ENCODE peak calls at places on chromosomes 16 and 17, in five cellular contexts. One of them, this sample, is unnamed.

GRCh38 chr16:68739964-68740627 is 3.0 kb downstream of the CDH1 start:
- DNase-seq in stimulated activated CD8-positive, alpha-beta memory T cell treated with anti-CD3 and anti-CD28 coated beads, Interleukin-12 subunit alpha, Interleukin-12 subunit beta, amount 100 ng/mL, for 4 hours: no peak
- DNase-seq in Ammon's horn: no peak
- DNase-seq in stimulated activated naive CD4-positive, alpha-beta T cell treated with Interleukin-2 at 50 U/mL for 16 hours: no peak
- DNase-seq in GM04503: no peak
- DNase-seq in this sample: no peak

GRCh38 chr16:12784076-12784475 is 19.6 kb downstream of the CPPED1 start:
- DNase-seq in GM04503: no peak
- DNase-seq in Ammon's horn: no peak
- DNase-seq in stimulated activated naive CD4-positive, alpha-beta T cell treated with Interleukin-2 at 50 U/mL for 16 hours: no peak
- DNase-seq in stimulated activated CD8-positive, alpha-beta memory T cell treated with anti-CD3 and anti-CD28 coated beads, Interleukin-12 subunit alpha, Interleukin-12 subunit beta, amount 100 ng/mL, for 4 hours: no peak
- DNase-seq in this sample: peak

GRCh38 chr16:89546781-89547180 is 13.7 kb upstream of the RPL13 start:
- DNase-seq in Ammon's horn: no peak
- DNase-seq in GM04503: no peak
- DNase-seq in stimulated activated CD8-positive, alpha-beta memory T cell treated with anti-CD3 and anti-CD28 coated beads, Interleukin-12 subunit alpha, Interleukin-12 subunit beta, amount 100 ng/mL, for 4 hours: no peak
- DNase-seq in stimulated activated naive CD4-positive, alpha-beta T cell treated with Interleukin-2 at 50 U/mL for 16 hours: no peak
- DNase-seq in this sample: no peak

GRCh38 chr17:59388070-59388556 is 56.7 kb downstream of the YPEL2 start:
- DNase-seq in stimulated activated naive CD4-positive, alpha-beta T cell treated with Interleukin-2 at 50 U/mL for 16 hours: no peak
- DNase-seq in GM04503: no peak
- DNase-seq in Ammon's horn: no peak
- DNase-seq in stimulated activated CD8-positive, alpha-beta memory T cell treated with anti-CD3 and anti-CD28 coated beads, Interleukin-12 subunit alpha, Interleukin-12 subunit beta, amount 100 ng/mL, for 4 hours: no peak
- DNase-seq in this sample: no peak

GRCh38 chr17:74214642-74215331 is 1.4 kb downstream of the TTYH2 start:
- DNase-seq in GM04503: no peak
- DNase-seq in Ammon's horn: no peak
- DNase-seq in stimulated activated CD8-positive, alpha-beta memory T cell treated with anti-CD3 and anti-CD28 coated beads, Interleukin-12 subunit alpha, Interleukin-12 subunit beta, amount 100 ng/mL, for 4 hours: no peak
- DNase-seq in stimulated activated naive CD4-positive, alpha-beta T cell treated with Interleukin-2 at 50 U/mL for 16 hours: no peak
- DNase-seq in this sample: no peak

GRCh38 chr17:75260679-75261335 is 599 bp downstream of the GGA3 start:
- DNase-seq in stimulated activated naive CD4-positive, alpha-beta T cell treated with Interleukin-2 at 50 U/mL for 16 hours: peak
- DNase-seq in stimulated activated CD8-positive, alpha-beta memory T cell treated with anti-CD3 and anti-CD28 coated beads, Interleukin-12 subunit alpha, Interleukin-12 subunit beta, amount 100 ng/mL, for 4 hours: no peak
- DNase-seq in Ammon's horn: no peak
- DNase-seq in GM04503: no peak
- DNase-seq in this sample: no peak

GRCh38 chr17:48037036-48037881 is at the start of gene COPZ2:
- DNase-seq in stimulated activated CD8-positive, alpha-beta memory T cell treated with anti-CD3 and anti-CD28 coated beads, Interleukin-12 subunit alpha, Interleukin-12 subunit beta, amount 100 ng/mL, for 4 hours: peak
- DNase-seq in GM04503: no peak
- DNase-seq in stimulated activated naive CD4-positive, alpha-beta T cell treated with Interleukin-2 at 50 U/mL for 16 hours: peak
- DNase-seq in Ammon's horn: no peak
- DNase-seq in this sample: peak

GRCh38 chr16:89621698-89622409 is 8.4 kb downstream of the DPEP1 start:
- DNase-seq in stimulated activated naive CD4-positive, alpha-beta T cell treated with Interleukin-2 at 50 U/mL for 16 hours: no peak
- DNase-seq in GM04503: no peak
- DNase-seq in stimulated activated CD8-positive, alpha-beta memory T cell treated with anti-CD3 and anti-CD28 coated beads, Interleukin-12 subunit alpha, Interleukin-12 subunit beta, amount 100 ng/mL, for 4 hours: no peak
- DNase-seq in Ammon's horn: no peak
- DNase-seq in this sample: no peak

GRCh38 chr17:17167356-17167755 is 38.8 kb downstream of the PLD6 start:
- DNase-seq in stimulated activated naive CD4-positive, alpha-beta T cell treated with Interleukin-2 at 50 U/mL for 16 hours: no peak
- DNase-seq in Ammon's horn: no peak
- DNase-seq in stimulated activated CD8-positive, alpha-beta memory T cell treated with anti-CD3 and anti-CD28 coated beads, Interleukin-12 subunit alpha, Interleukin-12 subunit beta, amount 100 ng/mL, for 4 hours: no peak
- DNase-seq in GM04503: no peak
- DNase-seq in this sample: no peak

GRCh38 chr17:17220529-17220928 is 14.4 kb upstream of the PLD6 start:
- DNase-seq in stimulated activated naive CD4-positive, alpha-beta T cell treated with Interleukin-2 at 50 U/mL for 16 hours: no peak
- DNase-seq in stimulated activated CD8-positive, alpha-beta memory T cell treated with anti-CD3 and anti-CD28 coated beads, Interleukin-12 subunit alpha, Interleukin-12 subunit beta, amount 100 ng/mL, for 4 hours: no peak
- DNase-seq in GM04503: no peak
- DNase-seq in Ammon's horn: no peak
- DNase-seq in this sample: no peak

GRCh38 chr16:5366126-5366525 is 268.5 kb upstream of the EEF2KMT start:
- DNase-seq in stimulated activated naive CD4-positive, alpha-beta T cell treated with Interleukin-2 at 50 U/mL for 16 hours: no peak
- DNase-seq in GM04503: no peak
- DNase-seq in Ammon's horn: no peak
- DNase-seq in stimulated activated CD8-positive, alpha-beta memory T cell treated with anti-CD3 and anti-CD28 coated beads, Interleukin-12 subunit alpha, Interleukin-12 subunit beta, amount 100 ng/mL, for 4 hours: no peak
- DNase-seq in this sample: no peak

GRCh38 chr17:77613181-77613580 is 345.3 kb upstream of the TNRC6C start:
- DNase-seq in stimulated activated naive CD4-positive, alpha-beta T cell treated with Interleukin-2 at 50 U/mL for 16 hours: no peak
- DNase-seq in Ammon's horn: no peak
- DNase-seq in GM04503: no peak
- DNase-seq in stimulated activated CD8-positive, alpha-beta memory T cell treated with anti-CD3 and anti-CD28 coated beads, Interleukin-12 subunit alpha, Interleukin-12 subunit beta, amount 100 ng/mL, for 4 hours: no peak
- DNase-seq in this sample: no peak

GRCh38 chr16:1941924-1942809 is 832 bp downstream of the MSRB1 start:
- DNase-seq in stimulated activated naive CD4-positive, alpha-beta T cell treated with Interleukin-2 at 50 U/mL for 16 hours: no peak
- DNase-seq in GM04503: no peak
- DNase-seq in stimulated activated CD8-positive, alpha-beta memory T cell treated with anti-CD3 and anti-CD28 coated beads, Interleukin-12 subunit alpha, Interleukin-12 subunit beta, amount 100 ng/mL, for 4 hours: no peak
- DNase-seq in Ammon's horn: no peak
- DNase-seq in this sample: no peak

GRCh38 chr17:39920218-39921210 is 2.1 kb upstream of the GSDMB start:
- DNase-seq in Ammon's horn: no peak
- DNase-seq in GM04503: no peak
- DNase-seq in stimulated activated CD8-positive, alpha-beta memory T cell treated with anti-CD3 and anti-CD28 coated beads, Interleukin-12 subunit alpha, Interleukin-12 subunit beta, amount 100 ng/mL, for 4 hours: peak
- DNase-seq in stimulated activated naive CD4-positive, alpha-beta T cell treated with Interleukin-2 at 50 U/mL for 16 hours: peak
- DNase-seq in this sample: no peak

GRCh38 chr17:42347198-42347597 is 41.0 kb downstream of the STAT3 start:
- DNase-seq in Ammon's horn: no peak
- DNase-seq in GM04503: peak
- DNase-seq in stimulated activated CD8-positive, alpha-beta memory T cell treated with anti-CD3 and anti-CD28 coated beads, Interleukin-12 subunit alpha, Interleukin-12 subunit beta, amount 100 ng/mL, for 4 hours: no peak
- DNase-seq in stimulated activated naive CD4-positive, alpha-beta T cell treated with Interleukin-2 at 50 U/mL for 16 hours: no peak
- DNase-seq in this sample: peak

GRCh38 chr17:82439194-82439828 is 11.2 kb downstream of the CYBC1 start:
- DNase-seq in stimulated activated CD8-positive, alpha-beta memory T cell treated with anti-CD3 and anti-CD28 coated beads, Interleukin-12 subunit alpha, Interleukin-12 subunit beta, amount 100 ng/mL, for 4 hours: no peak
- DNase-seq in Ammon's horn: no peak
- DNase-seq in GM04503: no peak
- DNase-seq in stimulated activated naive CD4-positive, alpha-beta T cell treated with Interleukin-2 at 50 U/mL for 16 hours: no peak
- DNase-seq in this sample: no peak

GRCh38 chr16:54273566-54273965 is 13.0 kb downstream of the IRX3 start:
- DNase-seq in stimulated activated naive CD4-positive, alpha-beta T cell treated with Interleukin-2 at 50 U/mL for 16 hours: no peak
- DNase-seq in GM04503: no peak
- DNase-seq in Ammon's horn: no peak
- DNase-seq in stimulated activated CD8-positive, alpha-beta memory T cell treated with anti-CD3 and anti-CD28 coated beads, Interleukin-12 subunit alpha, Interleukin-12 subunit beta, amount 100 ng/mL, for 4 hours: no peak
- DNase-seq in this sample: no peak

GRCh38 chr16:30183961-30184429 is 593 bp downstream of the CORO1A start:
- DNase-seq in stimulated activated CD8-positive, alpha-beta memory T cell treated with anti-CD3 and anti-CD28 coated beads, Interleukin-12 subunit alpha, Interleukin-12 subunit beta, amount 100 ng/mL, for 4 hours: peak
- DNase-seq in Ammon's horn: peak
- DNase-seq in GM04503: no peak
- DNase-seq in stimulated activated naive CD4-positive, alpha-beta T cell treated with Interleukin-2 at 50 U/mL for 16 hours: peak
- DNase-seq in this sample: no peak

GRCh38 chr16:53080345-53081031 is 25.7 kb downstream of the CHD9 start:
- DNase-seq in stimulated activated CD8-positive, alpha-beta memory T cell treated with anti-CD3 and anti-CD28 coated beads, Interleukin-12 subunit alpha, Interleukin-12 subunit beta, amount 100 ng/mL, for 4 hours: no peak
- DNase-seq in Ammon's horn: peak
- DNase-seq in stimulated activated naive CD4-positive, alpha-beta T cell treated with Interleukin-2 at 50 U/mL for 16 hours: no peak
- DNase-seq in GM04503: peak
- DNase-seq in this sample: peak

GRCh38 chr17:40906613-40907012 is 21.6 kb upstream of the KRT20 start:
- DNase-seq in stimulated activated naive CD4-positive, alpha-beta T cell treated with Interleukin-2 at 50 U/mL for 16 hours: no peak
- DNase-seq in Ammon's horn: no peak
- DNase-seq in GM04503: no peak
- DNase-seq in stimulated activated CD8-positive, alpha-beta memory T cell treated with anti-CD3 and anti-CD28 coated beads, Interleukin-12 subunit alpha, Interleukin-12 subunit beta, amount 100 ng/mL, for 4 hours: no peak
- DNase-seq in this sample: no peak

GRCh38 chr17:74444406-74444805 is 12.5 kb downstream of the GPRC5C start:
- DNase-seq in stimulated activated CD8-positive, alpha-beta memory T cell treated with anti-CD3 and anti-CD28 coated beads, Interleukin-12 subunit alpha, Interleukin-12 subunit beta, amount 100 ng/mL, for 4 hours: no peak
- DNase-seq in Ammon's horn: peak
- DNase-seq in GM04503: no peak
- DNase-seq in stimulated activated naive CD4-positive, alpha-beta T cell treated with Interleukin-2 at 50 U/mL for 16 hours: no peak
- DNase-seq in this sample: no peak

GRCh38 chr17:27268394-27269085 is 25.4 kb upstream of the WSB1 start:
- DNase-seq in Ammon's horn: no peak
- DNase-seq in GM04503: no peak
- DNase-seq in stimulated activated naive CD4-positive, alpha-beta T cell treated with Interleukin-2 at 50 U/mL for 16 hours: no peak
- DNase-seq in stimulated activated CD8-positive, alpha-beta memory T cell treated with anti-CD3 and anti-CD28 coated beads, Interleukin-12 subunit alpha, Interleukin-12 subunit beta, amount 100 ng/mL, for 4 hours: no peak
- DNase-seq in this sample: no peak

GRCh38 chr17:5381542-5381941 is 37.9 kb downstream of the NUP88 start:
- DNase-seq in Ammon's horn: no peak
- DNase-seq in stimulated activated CD8-positive, alpha-beta memory T cell treated with anti-CD3 and anti-CD28 coated beads, Interleukin-12 subunit alpha, Interleukin-12 subunit beta, amount 100 ng/mL, for 4 hours: no peak
- DNase-seq in GM04503: peak
- DNase-seq in stimulated activated naive CD4-positive, alpha-beta T cell treated with Interleukin-2 at 50 U/mL for 16 hours: no peak
- DNase-seq in this sample: peak

GRCh38 chr16:19094542-19095365 is 19.0 kb upstream of the ITPRIPL2 start:
- DNase-seq in stimulated activated CD8-positive, alpha-beta memory T cell treated with anti-CD3 and anti-CD28 coated beads, Interleukin-12 subunit alpha, Interleukin-12 subunit beta, amount 100 ng/mL, for 4 hours: no peak
- DNase-seq in GM04503: no peak
- DNase-seq in Ammon's horn: no peak
- DNase-seq in stimulated activated naive CD4-positive, alpha-beta T cell treated with Interleukin-2 at 50 U/mL for 16 hours: no peak
- DNase-seq in this sample: no peak

GRCh38 chr16:57475711-57476339 is 10.5 kb downstream of the DOK4 start:
- DNase-seq in stimulated activated naive CD4-positive, alpha-beta T cell treated with Interleukin-2 at 50 U/mL for 16 hours: peak
- DNase-seq in Ammon's horn: no peak
- DNase-seq in stimulated activated CD8-positive, alpha-beta memory T cell treated with anti-CD3 and anti-CD28 coated beads, Interleukin-12 subunit alpha, Interleukin-12 subunit beta, amount 100 ng/mL, for 4 hours: peak
- DNase-seq in GM04503: no peak
- DNase-seq in this sample: peak

GRCh38 chr16:74100405-74101316 is 196.0 kb upstream of the PSMD7 start:
- DNase-seq in stimulated activated naive CD4-positive, alpha-beta T cell treated with Interleukin-2 at 50 U/mL for 16 hours: no peak
- DNase-seq in stimulated activated CD8-positive, alpha-beta memory T cell treated with anti-CD3 and anti-CD28 coated beads, Interleukin-12 subunit alpha, Interleukin-12 subunit beta, amount 100 ng/mL, for 4 hours: no peak
- DNase-seq in GM04503: no peak
- DNase-seq in Ammon's horn: no peak
- DNase-seq in this sample: no peak

GRCh38 chr16:55256412-55257016 is 67.5 kb upstream of the IRX6 start:
- DNase-seq in stimulated activated naive CD4-positive, alpha-beta T cell treated with Interleukin-2 at 50 U/mL for 16 hours: no peak
- DNase-seq in stimulated activated CD8-positive, alpha-beta memory T cell treated with anti-CD3 and anti-CD28 coated beads, Interleukin-12 subunit alpha, Interleukin-12 subunit beta, amount 100 ng/mL, for 4 hours: no peak
- DNase-seq in Ammon's horn: no peak
- DNase-seq in GM04503: no peak
- DNase-seq in this sample: no peak

GRCh38 chr16:79826732-79827514 is 226.4 kb upstream of the MAF start:
- DNase-seq in Ammon's horn: no peak
- DNase-seq in stimulated activated naive CD4-positive, alpha-beta T cell treated with Interleukin-2 at 50 U/mL for 16 hours: no peak
- DNase-seq in GM04503: no peak
- DNase-seq in stimulated activated CD8-positive, alpha-beta memory T cell treated with anti-CD3 and anti-CD28 coated beads, Interleukin-12 subunit alpha, Interleukin-12 subunit beta, amount 100 ng/mL, for 4 hours: no peak
- DNase-seq in this sample: no peak

GRCh38 chr17:82536220-82537201 is 17.0 kb downstream of the FOXK2 start:
- DNase-seq in Ammon's horn: no peak
- DNase-seq in GM04503: peak
- DNase-seq in stimulated activated naive CD4-positive, alpha-beta T cell treated with Interleukin-2 at 50 U/mL for 16 hours: no peak
- DNase-seq in stimulated activated CD8-positive, alpha-beta memory T cell treated with anti-CD3 and anti-CD28 coated beads, Interleukin-12 subunit alpha, Interleukin-12 subunit beta, amount 100 ng/mL, for 4 hours: no peak
- DNase-seq in this sample: peak

GRCh38 chr17:62966426-62967110 is 533 bp downstream of the TANC2 start:
- DNase-seq in stimulated activated naive CD4-positive, alpha-beta T cell treated with Interleukin-2 at 50 U/mL for 16 hours: peak
- DNase-seq in GM04503: no peak
- DNase-seq in Ammon's horn: peak
- DNase-seq in stimulated activated CD8-positive, alpha-beta memory T cell treated with anti-CD3 and anti-CD28 coated beads, Interleukin-12 subunit alpha, Interleukin-12 subunit beta, amount 100 ng/mL, for 4 hours: peak
- DNase-seq in this sample: no peak

GRCh38 chr17:41987642-41988041 is 21.0 kb downstream of the CNP start:
- DNase-seq in stimulated activated CD8-positive, alpha-beta memory T cell treated with anti-CD3 and anti-CD28 coated beads, Interleukin-12 subunit alpha, Interleukin-12 subunit beta, amount 100 ng/mL, for 4 hours: no peak
- DNase-seq in Ammon's horn: no peak
- DNase-seq in stimulated activated naive CD4-positive, alpha-beta T cell treated with Interleukin-2 at 50 U/mL for 16 hours: no peak
- DNase-seq in GM04503: no peak
- DNase-seq in this sample: no peak

GRCh38 chr16:60642956-60643355 is 1393.3 kb downstream of the CDH8 start:
- DNase-seq in Ammon's horn: no peak
- DNase-seq in GM04503: no peak
- DNase-seq in stimulated activated CD8-positive, alpha-beta memory T cell treated with anti-CD3 and anti-CD28 coated beads, Interleukin-12 subunit alpha, Interleukin-12 subunit beta, amount 100 ng/mL, for 4 hours: no peak
- DNase-seq in stimulated activated naive CD4-positive, alpha-beta T cell treated with Interleukin-2 at 50 U/mL for 16 hours: no peak
- DNase-seq in this sample: peak

GRCh38 chr17:17783825-17784598 is 52.8 kb downstream of the SREBF1 start:
- DNase-seq in stimulated activated CD8-positive, alpha-beta memory T cell treated with anti-CD3 and anti-CD28 coated beads, Interleukin-12 subunit alpha, Interleukin-12 subunit beta, amount 100 ng/mL, for 4 hours: no peak
- DNase-seq in GM04503: no peak
- DNase-seq in stimulated activated naive CD4-positive, alpha-beta T cell treated with Interleukin-2 at 50 U/mL for 16 hours: no peak
- DNase-seq in Ammon's horn: peak
- DNase-seq in this sample: peak

GRCh38 chr17:72429066-72429638 is 308.3 kb downstream of the SOX9 start:
- DNase-seq in GM04503: no peak
- DNase-seq in stimulated activated CD8-positive, alpha-beta memory T cell treated with anti-CD3 and anti-CD28 coated beads, Interleukin-12 subunit alpha, Interleukin-12 subunit beta, amount 100 ng/mL, for 4 hours: no peak
- DNase-seq in Ammon's horn: no peak
- DNase-seq in stimulated activated naive CD4-positive, alpha-beta T cell treated with Interleukin-2 at 50 U/mL for 16 hours: no peak
- DNase-seq in this sample: no peak

GRCh38 chr17:17792551-17793377 is 44.0 kb downstream of the SREBF1 start:
- DNase-seq in Ammon's horn: peak
- DNase-seq in GM04503: peak
- DNase-seq in stimulated activated CD8-positive, alpha-beta memory T cell treated with anti-CD3 and anti-CD28 coated beads, Interleukin-12 subunit alpha, Interleukin-12 subunit beta, amount 100 ng/mL, for 4 hours: no peak
- DNase-seq in stimulated activated naive CD4-positive, alpha-beta T cell treated with Interleukin-2 at 50 U/mL for 16 hours: peak
- DNase-seq in this sample: peak

This sample was measured in fibroblast of lung.